ENCODE peak calls at places on chromosomes 3 and 15, in six cellular contexts. A, K, O, T, M and L are unnamed samples.

GRCh38 chr3:17913349-17913748 is 170.9 kb upstream of the TBC1D5 start:
- DNase-seq in A (no peak), K (no peak), O (no peak), T (no peak), M (no peak), L (no peak)

GRCh38 chr3:146493221-146493620 is 23.9 kb upstream of the PLSCR2 start:
- DNase-seq in A (no peak), K (no peak), O (no peak), T (no peak), M (no peak), L (no peak)

GRCh38 chr3:8480699-8481098 is 20.9 kb upstream of the LMCD1 start:
- DNase-seq in A (no peak), K (no peak), O (no peak), T (no peak), M (no peak), L (no peak)

GRCh38 chr3:191330309-191330712 is at the start of gene UTS2B:
- DNase-seq in A (peak; percentile 29), K (no peak), O (peak; percentile 75), T (peak; percentile 2), M (no peak), L (peak; percentile 63)

GRCh38 chr3:62875103-62876002 is at the start of gene CADPS:
- DNase-seq in A (no peak), K (no peak), O (no peak), T (peak; percentile 12), M (peak; percentile 37), L (no peak)

GRCh38 chr3:98855811-98856400 is 45.6 kb downstream of the DCBLD2 start:
- DNase-seq in A (peak; percentile 27), K (no peak), O (peak; percentile 91), T (no peak), M (no peak), L (no peak)

GRCh38 chr15:27438403-27439375 is 467.7 kb downstream of the GABRG3 start:
- DNase-seq in A (no peak), K (no peak), O (peak; percentile 21), T (no peak), M (no peak), L (no peak)

GRCh38 chr3:114675104-114675503 is 381.3 kb downstream of the TIGIT start:
- DNase-seq in A (no peak), K (no peak), O (no peak), T (no peak), M (no peak), L (no peak)

GRCh38 chr15:65072027-65072426 is 4.2 kb upstream of the RASL12 start:
- DNase-seq in A (no peak), K (no peak), O (peak; percentile 81), T (no peak), M (peak; percentile 80), L (no peak)

GRCh38 chr3:148937477-148937876 is 53.9 kb upstream of the GYG1 start:
- DNase-seq in A (no peak), K (no peak), O (no peak), T (no peak), M (no peak), L (no peak)

GRCh38 chr3:19888428-19889152 is 45.4 kb downstream of the EFHB start:
- DNase-seq in A (peak; percentile 19), K (no peak), O (peak; percentile 6), T (no peak), M (no peak), L (no peak)